ENCODE peak calls at places on chromosomes 1 and 21, in five cellular contexts. Q is IMR-90, R is SK-N-SH, E is K562, H is GM12878. X is an unnamed sample.

GRCh38 chr1:204286841-204287387 is 72.8 kb downstream of the PLEKHA6 start:
- DNase-seq in H (no peak), R (peak), Q (no peak), E (no peak), X (no peak)

GRCh38 chr1:94382163-94382562 is 36.0 kb upstream of the ABCD3 start:
- DNase-seq in R (no peak), E (no peak), H (no peak), Q (no peak), X (no peak)

GRCh38 chr1:169105434-169106094 is 926 bp upstream of the ATP1B1 start:
- DNase-seq in E (peak), Q (no peak), R (peak), H (no peak), X (peak)

GRCh38 chr1:41498809-41499208 is 14.3 kb upstream of the EDN2 start:
- DNase-seq in H (no peak), E (no peak), R (no peak), Q (peak), X (no peak)

GRCh38 chr1:182279724-182280506 is 111.7 kb downstream of the GLUL start:
- DNase-seq in H (no peak), E (no peak), Q (no peak), R (peak), X (peak)

GRCh38 chr1:7407547-7407895 is 363.6 kb upstream of the VAMP3 start:
- DNase-seq in E (no peak), R (no peak), Q (no peak), H (no peak), X (no peak)

GRCh38 chr1:53508991-53509663 is 49.9 kb downstream of the DMRTB1 start:
- DNase-seq in H (no peak), Q (peak), R (no peak), E (no peak), X (no peak)

GRCh38 chr1:179094826-179095225 is 13.0 kb downstream of the TOR3A start:
- DNase-seq in H (no peak), E (no peak), Q (no peak), R (no peak), X (no peak)

GRCh38 chr1:115006191-115006590 is 23.4 kb upstream of the TSHB start:
- DNase-seq in Q (no peak), H (no peak), R (no peak), E (no peak), X (no peak)

GRCh38 chr1:234288946-234289345 is 84.3 kb upstream of the COA6 start:
- DNase-seq in Q (no peak), E (no peak), H (no peak), R (no peak), X (no peak)

GRCh38 chr1:240962086-240962485 is 350.1 kb upstream of the GREM2 start:
- DNase-seq in E (no peak), H (no peak), Q (no peak), R (no peak), X (no peak)

GRCh38 chr1:25690396-25690956 is 73.9 kb downstream of the MAN1C1 start:
- DNase-seq in R (no peak), E (no peak), H (no peak), Q (no peak), X (no peak)

GRCh38 chr1:153978274-153978909 is 918 bp upstream of the JTB start:
- DNase-seq in Q (no peak), E (no peak), R (no peak), H (no peak), X (no peak)

GRCh38 chr1:43525995-43526394 is 4.7 kb upstream of the PTPRF start:
- DNase-seq in R (no peak), Q (peak), E (no peak), H (no peak), X (no peak)

GRCh38 chr21:43191971-43192370 is 23.2 kb downstream of the CRYAA start:
- DNase-seq in H (no peak), Q (no peak), R (no peak), E (no peak), X (no peak)

GRCh38 chr1:41478118-41478748 is 6.2 kb downstream of the EDN2 start:
- DNase-seq in R (no peak), Q (no peak), E (no peak), H (no peak), X (no peak)

GRCh38 chr1:200665851-200666250 is 3.9 kb downstream of the DDX59 start:
- DNase-seq in Q (no peak), H (no peak), E (no peak), R (no peak), X (no peak)

GRCh38 chr1:187689137-187689536 is 860.4 kb downstream of the PLA2G4A start:
- DNase-seq in Q (peak), E (no peak), H (no peak), R (no peak), X (no peak)

GRCh38 chr21:15255359-15256157 is 190.8 kb upstream of the NRIP1 start:
- DNase-seq in R (no peak), E (no peak), H (no peak), Q (no peak), X (no peak)

GRCh38 chr21:37398697-37399096 is 32.1 kb downstream of the DYRK1A start:
- DNase-seq in Q (no peak), R (no peak), H (no peak), E (no peak), X (no peak)

GRCh38 chr1:109762821-109763645 is 690 bp downstream of the EPS8L3 start:
- DNase-seq in H (no peak), E (peak), Q (peak), R (peak), X (no peak)

GRCh38 chr1:45911634-45912033 is 108.2 kb downstream of the MAST2 start:
- DNase-seq in H (no peak), Q (no peak), E (no peak), R (no peak), X (no peak)

GRCh38 chr1:97599447-97599846 is 321.4 kb downstream of the DPYD start:
- DNase-seq in Q (peak), R (no peak), H (no peak), E (no peak), X (no peak)

DNA sequence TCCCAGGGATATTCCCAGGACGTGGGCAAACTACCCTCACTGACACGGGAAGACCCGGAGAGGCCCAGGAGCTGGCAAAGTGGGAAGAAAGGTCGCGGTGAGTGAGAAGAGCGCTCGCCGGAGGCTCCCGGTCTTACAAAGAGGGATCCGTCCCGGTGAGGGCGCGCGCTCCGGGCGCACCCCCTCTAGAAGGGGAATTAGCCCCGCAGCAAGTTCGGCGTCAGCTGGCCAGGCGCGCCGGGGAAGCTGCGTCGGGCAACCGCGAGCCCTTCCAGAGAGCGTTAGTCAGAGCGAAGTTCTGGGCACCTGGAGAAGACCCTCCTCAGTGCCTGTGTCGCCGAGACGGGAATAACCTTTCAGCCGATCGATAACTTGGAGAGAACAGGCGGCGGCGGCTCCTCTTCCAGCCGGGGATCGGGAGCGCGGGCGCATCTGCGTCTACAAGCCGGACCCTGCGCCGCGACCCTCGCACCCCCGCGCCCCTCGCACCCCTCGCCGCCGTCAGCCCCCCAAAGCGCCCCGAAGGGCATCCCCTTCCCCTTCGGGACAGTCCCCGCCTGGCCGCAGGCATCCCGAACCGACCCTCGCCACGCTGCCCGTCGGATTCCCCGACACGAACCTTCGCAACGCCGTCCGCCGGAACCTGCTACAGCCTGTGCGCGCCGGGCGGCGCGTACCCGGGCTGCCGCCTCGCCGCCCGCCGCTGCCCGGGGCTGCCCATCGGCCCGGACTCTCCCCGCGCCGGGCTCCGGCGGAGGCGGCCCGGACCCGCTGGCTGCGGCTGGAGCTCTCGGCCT is 485 bp downstream of the SIPA1L2 start:
- DNase-seq in R (peak), Q (no peak), E (no peak), H (no peak), X (no peak)
- TF ChIP-seq SMC3 in R (no peak), Q (no peak), E (no peak), H (no peak), X (no peak)

GRCh38 chr1:118243269-118243668 is 58.2 kb upstream of the SPAG17 start:
- DNase-seq in E (no peak), Q (no peak), R (no peak), H (no peak), X (no peak)

GRCh38 chr1:118250232-118250631 is 65.2 kb upstream of the SPAG17 start:
- DNase-seq in R (no peak), Q (no peak), E (no peak), H (no peak), X (no peak)

GRCh38 chr1:118249641-118250040 is 64.6 kb upstream of the SPAG17 start:
- DNase-seq in E (no peak), H (no peak), Q (no peak), R (no peak), X (no peak)

GRCh38 chr1:118246646-118247045 is 61.6 kb upstream of the SPAG17 start:
- DNase-seq in E (no peak), Q (no peak), R (no peak), H (no peak), X (no peak)

GRCh38 chr1:118247593-118247992 is 62.6 kb upstream of the SPAG17 start:
- DNase-seq in Q (peak), R (peak), E (peak), H (no peak), X (peak)
- TF ChIP-seq MXI1 in Q (no peak), R (no peak), E (no peak), H (no peak), X (no peak)

DNA sequence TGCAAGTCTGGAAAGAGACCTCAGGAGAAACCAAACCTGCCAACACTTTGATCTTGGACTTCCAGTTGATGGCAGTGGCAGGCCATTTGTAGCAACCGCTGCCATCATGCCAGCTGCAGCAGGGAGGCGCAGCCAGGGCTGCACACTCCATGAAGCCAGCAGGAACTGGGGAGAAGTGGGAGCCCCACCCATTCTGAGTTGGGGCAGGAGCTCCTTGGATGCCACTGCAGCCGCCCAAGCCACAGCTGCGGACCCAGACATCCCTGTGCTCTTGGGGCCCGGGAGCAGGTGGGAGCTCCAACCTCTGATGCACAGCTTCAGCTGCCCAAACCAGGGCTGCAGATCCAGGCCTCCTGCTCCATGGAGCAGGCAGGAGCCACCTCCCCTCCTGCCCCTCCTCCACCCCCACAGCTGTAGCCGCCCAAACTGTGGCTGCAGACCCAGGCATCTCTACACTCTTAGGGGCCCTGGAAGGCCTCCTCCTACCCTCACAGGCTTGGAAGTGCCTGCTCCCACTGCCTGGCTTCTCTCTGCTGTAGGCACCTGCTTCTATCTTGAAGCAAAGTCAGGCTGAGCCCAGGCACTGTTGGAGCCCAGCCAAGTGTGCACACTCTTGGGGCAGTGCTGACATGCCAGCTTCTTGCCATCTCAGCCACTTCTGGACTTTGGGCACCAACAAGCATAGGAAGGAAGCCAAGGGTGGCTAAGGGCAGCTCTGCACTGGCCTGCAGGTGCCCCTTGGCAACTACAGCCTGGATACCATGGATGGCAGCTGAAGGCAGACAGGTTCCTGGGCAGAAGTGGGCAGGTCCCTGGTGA is 20.0 kb upstream of the DISP1 start:
- DNase-seq in H (no peak), E (no peak), Q (no peak), R (no peak), X (no peak)
- TF ChIP-seq SMC3 in H (no peak), E (no peak), Q (no peak), R (peak), X (peak)

DNA sequence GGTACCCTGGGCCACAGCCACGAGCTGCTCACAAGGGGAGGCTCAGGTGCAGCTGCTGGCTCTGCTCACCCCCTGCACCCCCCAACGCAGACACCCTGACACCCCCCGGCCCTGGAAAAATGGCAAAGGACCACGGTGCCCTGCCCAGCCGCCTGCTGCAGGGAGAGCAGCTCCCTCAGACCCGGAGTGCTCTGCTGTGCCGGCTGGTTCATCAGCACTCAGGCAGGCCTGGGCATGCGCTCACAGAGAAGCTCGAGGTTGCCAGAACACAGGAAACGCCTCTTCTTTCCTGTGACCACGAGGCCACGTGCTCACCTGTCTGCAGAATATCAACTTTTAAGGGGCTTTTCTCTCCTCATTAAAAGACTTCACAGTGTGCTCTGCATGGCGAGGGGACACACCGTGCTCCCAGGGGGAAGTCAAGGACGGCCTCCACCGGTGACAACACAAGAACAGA is 4.3 kb upstream of the C1QTNF12 start:
- DNase-seq in E (no peak), Q (no peak), H (peak), R (no peak), X (no peak)
- TF ChIP-seq MXI1 in E (no peak), Q (no peak), H (peak), R (no peak), X (no peak)

X was measured in HepG2.